ENCODE peak calls at places on chromosome 17, in six cellular contexts. J is HFFc6; V is NCI-H1092; U is activated CD4-positive, alpha-beta T cell treated with anti-CD3 and anti-CD28 coated beads for 24 hours; M is cardiac fibroblast; Y is mucosa of gallbladder. A is an unnamed sample.

GRCh38 chr17:76138234-76138895 is 2.7 kb downstream of the FOXJ1 start:
- DNase-seq in J (no peak), V (peak), U (no peak), M (no peak), Y (no peak), A (no peak)

GRCh38 chr17:31274252-31274651 is 22.8 kb downstream of the OMG start:
- DNase-seq in J (no peak), V (no peak), U (no peak), M (peak), Y (no peak), A (no peak)

GRCh38 chr17:17990282-17990681 is 17.6 kb downstream of the DRC3 start:
- DNase-seq in J (peak), V (no peak), U (no peak), M (no peak), Y (no peak), A (no peak)

GRCh38 chr17:63695889-63696288 is 4.0 kb downstream of the LIMD2 start:
- DNase-seq in J (no peak), V (no peak), U (no peak), M (no peak), Y (no peak), A (no peak)

GRCh38 chr17:11404431-11404830 is 163.4 kb downstream of the SHISA6 start:
- DNase-seq in J (no peak), V (no peak), U (no peak), M (no peak), Y (peak), A (no peak)

GRCh38 chr17:73998246-73999220 is 204.9 kb upstream of the RPL38 start:
- DNase-seq in J (no peak), V (peak), U (peak), M (no peak), Y (peak), A (peak)

GRCh38 chr17:62950067-62950466 is 16.0 kb upstream of the TANC2 start:
- DNase-seq in J (peak), V (no peak), U (no peak), M (peak), Y (peak), A (no peak)

GRCh38 chr17:50406578-50406977 is 9.3 kb upstream of the LRRC59 start:
- DNase-seq in J (no peak), V (no peak), U (no peak), M (no peak), Y (no peak), A (no peak)

GRCh38 chr17:67260051-67260987 is 15.3 kb upstream of the HELZ start:
- DNase-seq in J (peak), V (no peak), U (no peak), M (peak), Y (peak), A (no peak)

GRCh38 chr17:79749156-79749815 is 18.5 kb downstream of the ENPP7 start:
- DNase-seq in J (peak), V (no peak), U (no peak), M (peak), Y (no peak), A (no peak)

GRCh38 chr17:41777579-41778188 is 8.8 kb downstream of the JUP start:
- DNase-seq in J (peak), V (peak), U (no peak), M (peak), Y (peak), A (no peak)

GRCh38 chr17:78537217-78537860 is 39.9 kb downstream of the DNAH17 start:
- DNase-seq in J (no peak), V (no peak), U (no peak), M (no peak), Y (no peak), A (no peak)

GRCh38 chr17:38982858-38983746 is 15.9 kb upstream of the FBXO47 start:
- DNase-seq in J (peak), V (peak), U (no peak), M (peak), Y (peak), A (peak)

A was measured in germinal center.